ENCODE peak calls at places on chromosome 7, in eight cellular contexts. U is AG04450, C is astrocyte of the cerebellum, S is stomach, D is psoas muscle, Z is tibial artery, Q is neural progenitor cell, M is IMR-90. I is an unnamed sample.

GRCh38 chr7:156772725-156773124 is 120.3 kb downstream of the LMBR1 start:
- DNase-seq in U (no peak), C (no peak), S (no peak), D (no peak), Z (no peak), Q (no peak), M (no peak), I (no peak)

GRCh38 chr7:1321411-1322239 is 89.0 kb downstream of the UNCX start:
- DNase-seq in U (no peak), C (no peak), S (no peak), D (peak; percentile 44), Z (no peak), Q (no peak), M (no peak), I (no peak)

GRCh38 chr7:22885824-22886255 is 63.2 kb upstream of the TOMM7 start:
- DNase-seq in U (no peak), C (no peak), S (no peak), D (no peak), Z (no peak), Q (no peak), M (peak; percentile 27), I (no peak)

GRCh38 chr7:93835684-93836083 is 54.9 kb downstream of the TFPI2 start:
- DNase-seq in U (no peak), C (no peak), S (no peak), D (no peak), Z (no peak), Q (no peak), M (no peak), I (no peak)

GRCh38 chr7:118152149-118152548 is 31.8 kb upstream of the LSM8 start:
- DNase-seq in U (no peak), C (no peak), S (no peak), D (no peak), Z (no peak), Q (no peak), M (peak; percentile 10), I (no peak)

GRCh38 chr7:26948617-26949118 is 84.3 kb upstream of the SKAP2 start:
- DNase-seq in U (no peak), C (no peak), S (no peak), D (no peak), Z (no peak), Q (peak; percentile 67), M (no peak), I (no peak)

GRCh38 chr7:113371376-113372043 is 253.2 kb upstream of the SMIM30 start:
- DNase-seq in U (peak; percentile 13), C (peak; percentile 71), S (no peak), D (no peak), Z (no peak), Q (no peak), M (peak; percentile 2), I (no peak)

GRCh38 chr7:45027774-45028114 is 27.7 kb downstream of the CCM2 start:
- DNase-seq in U (no peak), C (no peak), S (no peak), D (no peak), Z (no peak), Q (no peak), M (no peak), I (no peak)

GRCh38 chr7:143393267-143394041 is 12.3 kb downstream of the ZYX start:
- DNase-seq in U (no peak), C (no peak), S (no peak), D (no peak), Z (no peak), Q (no peak), M (peak; percentile 45), I (no peak)

DNA sequence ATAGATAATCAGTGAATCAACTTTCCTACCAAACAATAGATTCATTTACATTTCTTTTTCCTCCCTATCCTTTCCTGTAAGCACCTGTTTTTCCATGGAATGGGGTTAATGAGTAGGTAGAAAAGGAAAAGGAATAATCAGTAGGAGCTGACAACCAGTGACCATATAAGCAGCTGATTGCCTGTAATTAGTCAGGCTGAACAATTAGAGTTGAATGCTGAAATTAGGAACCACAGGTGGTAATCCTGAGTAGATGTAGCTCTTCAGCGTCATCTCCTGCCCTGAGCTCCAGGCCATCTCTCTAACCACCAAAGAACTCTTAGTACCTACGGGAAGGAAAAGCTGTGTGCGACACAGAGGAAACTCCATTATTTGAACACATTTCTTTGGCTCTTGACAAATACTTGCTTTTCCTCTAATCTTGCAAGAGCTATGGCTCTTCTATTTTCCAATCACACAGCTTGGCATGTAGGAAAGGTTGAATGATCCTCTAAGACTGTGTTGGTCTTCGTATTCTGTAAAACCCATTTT is 63.8 kb downstream of the KLHDC10 start:
- DNase-seq in U (no peak), C (no peak), S (no peak), D (no peak), Z (no peak), Q (peak; percentile 64), M (no peak), I (no peak)
- TF ChIP-seq CTCF in U (no peak), C (no peak), S (no peak), D (no peak), Z (no peak), Q (no peak), M (no peak), I (no peak)

DNA sequence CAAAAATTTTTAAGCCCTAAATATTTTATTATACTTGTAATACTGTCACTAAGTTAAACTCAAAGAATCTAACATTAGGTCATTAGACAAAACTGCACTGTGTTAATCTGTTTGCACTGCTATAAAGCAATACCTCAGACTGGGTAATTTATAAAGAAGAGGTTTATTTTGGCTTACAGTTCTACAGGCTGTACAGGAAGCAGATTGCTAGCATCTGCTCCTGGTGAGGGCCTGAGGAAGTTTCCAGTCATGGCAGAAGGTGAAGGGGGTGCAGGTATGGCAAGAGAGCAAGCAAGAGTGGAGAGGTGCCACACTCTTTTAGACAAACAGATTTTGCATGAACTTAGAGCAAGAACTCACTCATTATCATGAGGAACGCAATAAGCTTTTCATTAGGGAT is 125.7 kb downstream of the IMMP2L start:
- DNase-seq in U (no peak), C (no peak), S (no peak), D (no peak), Z (no peak), Q (no peak), M (no peak), I (no peak)
- H3K4me3 ChIP-seq in U (no peak overlapping the region), C (no peak overlapping the region), S (no peak overlapping the region), D (no peak overlapping the region), Z (no peak overlapping the region), Q (no peak overlapping the region), M (no peak overlapping the region), I (no peak overlapping the region)

GRCh38 chr7:32043688-32044087 is 26.5 kb downstream of the PDE1C start:
- DNase-seq in U (peak; percentile 7), C (no peak), S (no peak), D (no peak), Z (no peak), Q (no peak), M (peak; percentile 83), I (peak; percentile 93)

GRCh38 chr7:32042900-32043299 is 27.3 kb downstream of the PDE1C start:
- DNase-seq in U (no peak), C (no peak), S (no peak), D (no peak), Z (no peak), Q (no peak), M (no peak), I (no peak)

GRCh38 chr7:32037650-32038198 is 32.5 kb downstream of the PDE1C start:
- DNase-seq in U (no peak), C (no peak), S (no peak), D (no peak), Z (no peak), Q (no peak), M (no peak), I (no peak)

GRCh38 chr7:32036557-32036956 is 33.6 kb downstream of the PDE1C start:
- DNase-seq in U (no peak), C (peak; percentile 44), S (no peak), D (no peak), Z (no peak), Q (no peak), M (peak; percentile 54), I (no peak)

DNA sequence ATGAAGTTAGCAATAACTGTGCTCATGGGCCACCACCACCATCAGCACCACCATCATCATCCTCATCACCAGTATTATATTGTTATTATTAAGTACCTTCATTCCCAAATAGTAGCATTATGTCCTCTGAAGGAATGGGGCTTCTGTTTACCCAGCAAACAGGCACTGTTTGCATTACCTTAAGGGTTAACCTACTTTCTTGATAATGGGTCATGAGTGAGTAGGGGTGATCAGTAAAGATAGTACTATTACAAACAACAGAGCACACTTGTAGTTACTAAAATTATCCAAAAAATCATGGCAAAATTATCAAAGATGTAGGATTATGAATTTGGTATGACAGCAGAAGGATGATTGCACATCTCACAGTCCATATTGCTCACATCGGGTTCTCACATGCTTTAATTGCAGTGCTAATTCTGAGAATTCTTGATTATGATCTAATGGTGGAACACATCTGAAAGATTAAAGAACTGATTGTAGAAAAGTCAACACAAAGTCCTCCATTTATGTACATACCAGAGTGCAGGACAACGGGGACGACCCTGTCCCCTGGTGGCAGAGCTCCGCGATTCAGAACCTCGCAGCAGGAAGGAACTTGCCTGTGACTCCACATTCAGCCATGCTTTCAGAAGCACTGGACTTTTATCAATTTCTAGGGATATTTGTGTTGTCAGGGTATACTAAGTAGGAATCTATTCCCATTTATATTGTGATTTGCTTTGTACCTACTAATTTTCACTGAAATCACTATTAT is 31.0 kb downstream of the PDE1C start:
- DNase-seq in U (no peak), C (no peak), S (no peak), D (no peak), Z (no peak), Q (peak; percentile 31), M (no peak), I (no peak)
- TF ChIP-seq CTCF in U (no peak), C (no peak), S (no peak), D (no peak), Z (no peak), Q (peak; percentile 48), M (no peak), I (no peak)

GRCh38 chr7:55070839-55071238 is 52.0 kb downstream of the EGFR start:
- DNase-seq in U (no peak), C (no peak), S (no peak), D (no peak), Z (no peak), Q (no peak), M (no peak), I (no peak)

GRCh38 chr7:55072251-55072650 is 53.4 kb downstream of the EGFR start:
- DNase-seq in U (no peak), C (no peak), S (no peak), D (no peak), Z (no peak), Q (no peak), M (no peak), I (no peak)

GRCh38 chr7:55071411-55072188 is 52.8 kb downstream of the EGFR start:
- DNase-seq in U (no peak), C (no peak), S (no peak), D (no peak), Z (no peak), Q (no peak), M (no peak), I (no peak)

GRCh38 chr7:55074008-55074499 is 55.2 kb downstream of the EGFR start:
- DNase-seq in U (no peak), C (peak; percentile 92), S (peak; percentile 77), D (peak; percentile 69), Z (no peak), Q (no peak), M (peak; percentile 79), I (peak; percentile 90)

DNA sequence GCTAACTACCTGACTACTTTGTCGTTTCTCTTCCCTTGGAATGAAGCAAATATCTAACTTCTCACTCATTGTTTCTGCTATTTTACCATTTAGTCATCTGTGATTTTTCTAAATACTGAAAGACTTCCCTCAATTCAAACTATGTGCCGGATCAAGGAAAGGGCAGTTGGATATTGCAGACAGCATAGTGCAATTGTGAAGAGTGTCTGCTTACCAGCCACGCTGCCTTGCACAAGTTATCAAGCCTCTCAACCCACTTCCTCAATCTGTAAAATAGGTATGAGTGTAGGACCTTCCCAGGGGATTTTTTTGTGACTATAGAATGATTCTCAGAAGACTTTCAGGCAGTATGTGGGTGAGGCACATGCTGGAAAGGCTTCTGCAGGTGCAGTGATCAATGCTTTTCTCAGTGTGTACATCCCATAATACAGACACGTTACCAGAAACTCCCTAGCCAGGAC is 54.3 kb downstream of the EGFR start:
- DNase-seq in U (no peak), C (no peak), S (no peak), D (no peak), Z (no peak), Q (no peak), M (peak; percentile 81), I (no peak)
- H3K4me3 ChIP-seq in U (no peak overlapping the region), C (no peak overlapping the region), S (no peak overlapping the region), D (no peak overlapping the region), Z (no peak overlapping the region), Q (no peak overlapping the region), M (no peak overlapping the region), I (no peak overlapping the region)